ENCODE peak calls at places on chromosomes 7 and 10, in five cellular contexts. Q is AG04450, U is body of pancreas, Z is neural progenitor cell, R is lower lobe of right lung. M is an unnamed sample.

GRCh38 chr7:65800890-65801341 is 72.0 kb upstream of the VKORC1L1 start:
- DNase-seq in R (no peak), Q (no peak), Z (no peak), U (no peak), M (no peak)

GRCh38 chr10:104584541-104584940 is 56.5 kb upstream of the SORCS3 start:
- DNase-seq in Q (no peak), R (no peak), U (no peak), Z (no peak), M (no peak)

GRCh38 chr7:153524070-153524601 is 528.1 kb upstream of the DPP6 start:
- DNase-seq in R (no peak), U (no peak), Q (no peak), Z (no peak), M (no peak)

GRCh38 chr7:111108526-111108925 is 17.6 kb downstream of the LRRN3 start:
- DNase-seq in R (no peak), U (no peak), Z (no peak), Q (no peak), M (no peak)

GRCh38 chr7:70738080-70738479 is 393.9 kb upstream of the GALNT17 start:
- DNase-seq in U (no peak), Q (no peak), Z (no peak), R (no peak), M (no peak)

GRCh38 chr7:57403601-57404342 is 46.2 kb upstream of the ZNF716 start:
- DNase-seq in Q (no peak), Z (no peak), U (peak; percentile 69), R (no peak), M (no peak)

GRCh38 chr7:25594122-25594521 is 365.8 kb upstream of the NPVF start:
- DNase-seq in R (no peak), U (no peak), Z (no peak), Q (no peak), M (no peak)

GRCh38 chr10:58282615-58283014 is 13.7 kb downstream of the CISD1 start:
- DNase-seq in Z (no peak), R (no peak), Q (no peak), U (no peak), M (no peak)

GRCh38 chr10:84743483-84743882 is 415.1 kb downstream of the CCSER2 start:
- DNase-seq in U (no peak), Z (no peak), R (no peak), Q (no peak), M (no peak)

GRCh38 chr7:140810830-140811556 is 113.7 kb downstream of the BRAF start:
- DNase-seq in Q (peak; percentile 36), Z (peak; percentile 77), R (no peak), U (peak; percentile 65), M (peak; percentile 70)

GRCh38 chr10:13099144-13099665 is 758 bp upstream of the OPTN start:
- DNase-seq in R (no peak), U (no peak), Z (peak; percentile 87), Q (no peak), M (peak; percentile 45)

GRCh38 chr10:71864861-71865473 is 13.9 kb upstream of the PSAP start:
- DNase-seq in U (no peak), R (no peak), Z (no peak), Q (no peak), M (no peak)

GRCh38 chr10:58704226-58705200 is 191.8 kb downstream of the BICC1 start:
- DNase-seq in R (no peak), Q (no peak), U (no peak), Z (peak; percentile 5), M (no peak)

GRCh38 chr10:29304259-29305030 is 15.6 kb downstream of the LYZL1 start:
- DNase-seq in Q (peak; percentile 45), Z (peak; percentile 82), U (peak; percentile 60), R (no peak), M (peak; percentile 44)

GRCh38 chr7:50278120-50278519 is 26.4 kb upstream of the IKZF1 start:
- DNase-seq in Z (no peak), Q (no peak), U (no peak), R (no peak), M (no peak)

GRCh38 chr7:108557191-108557590 is 12.3 kb downstream of the THAP5 start:
- DNase-seq in Q (no peak), R (no peak), U (no peak), Z (no peak), M (no peak)

GRCh38 chr10:126234630-126235029 is 153.6 kb downstream of the ADAM12 start:
- DNase-seq in Q (no peak), R (no peak), Z (no peak), U (no peak), M (no peak)

GRCh38 chr7:88759956-88760515 is 536 bp downstream of the ZNF804B start:
- DNase-seq in Q (no peak), R (no peak), Z (no peak), U (no peak), M (no peak)

GRCh38 chr10:19421664-19422063 is 373.1 kb downstream of the MALRD1 start:
- DNase-seq in U (no peak), R (no peak), Q (no peak), Z (no peak), M (no peak)

GRCh38 chr10:113524120-113524519 is 28.7 kb upstream of the HABP2 start:
- DNase-seq in R (no peak), U (no peak), Q (no peak), Z (peak; percentile 45), M (peak; percentile 17)
- TF ChIP-seq CTCF in R (no peak), U (no peak), Q (no peak), Z (no peak), M (peak; percentile 33)

DNA sequence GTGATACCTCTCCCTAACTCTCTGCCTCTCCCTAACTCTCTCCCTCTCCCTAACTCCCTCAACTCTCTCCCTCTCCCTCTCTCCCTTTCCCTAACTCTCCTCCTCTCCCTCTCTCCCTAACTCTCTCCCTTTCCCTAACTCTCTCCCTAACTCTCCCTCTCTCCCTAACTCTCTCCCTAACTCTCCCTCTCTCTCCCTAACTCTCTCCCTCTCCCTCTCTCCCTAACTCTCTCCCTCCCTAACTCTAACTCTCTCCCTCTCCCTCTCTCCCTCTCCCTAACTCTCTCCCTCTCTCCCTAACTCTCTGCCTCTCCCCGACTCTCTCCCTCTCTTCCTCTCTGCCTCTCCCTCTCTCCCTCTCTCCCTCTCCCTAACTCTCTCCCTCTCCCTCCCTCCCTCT is 2.0 kb upstream of the PTPRN2 start:
- DNase-seq in R (no peak), Z (no peak), Q (no peak), U (no peak), M (no peak)
- H3K27me3 ChIP-seq in R (peaks cover 32% of the 10 kb centered on the region), Z (peaks cover 80% of the 10 kb centered on the region), Q (peaks cover 29% of the 10 kb centered on the region), U (no peaks in the 10 kb centered on the region), M (no peaks in the 10 kb centered on the region)

GRCh38 chr7:114152314-114152938 is 233.6 kb upstream of the PPP1R3A start:
- DNase-seq in Q (no peak), Z (no peak), R (no peak), U (no peak), M (no peak)
- H3K4me3 ChIP-seq in Q (no peak overlapping the region), Z (no peak overlapping the region), R (no peak overlapping the region), U (no peak overlapping the region), M (no peak overlapping the region)

DNA sequence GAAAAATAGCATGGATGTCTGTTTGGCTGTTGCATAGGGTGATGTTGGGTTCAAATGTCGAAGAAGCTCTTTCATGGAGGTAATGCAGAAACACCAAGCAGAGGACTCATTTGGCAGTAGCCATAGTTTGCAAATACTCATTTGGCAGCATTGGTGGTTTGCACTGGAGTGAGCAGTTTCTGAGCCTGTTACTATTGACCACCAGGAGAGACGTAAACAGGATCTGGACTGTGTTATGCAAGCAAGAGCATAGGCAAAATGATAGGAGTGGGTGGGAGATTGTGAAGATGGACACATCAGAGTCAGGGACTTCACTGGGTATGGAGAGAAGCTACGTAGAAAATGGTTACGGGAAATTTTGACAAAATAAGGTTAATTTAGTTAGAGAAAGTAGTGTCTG is 22.9 kb upstream of the A1CF start:
- DNase-seq in R (no peak), U (no peak), Z (no peak), Q (no peak), M (no peak)
- TF ChIP-seq CTCF in R (no peak), U (no peak), Z (no peak), Q (no peak), M (no peak)

GRCh38 chr10:112663181-112663879 is 216.3 kb downstream of the VTI1A start:
- DNase-seq in R (no peak), U (no peak), Z (no peak), Q (no peak), M (no peak)
- H3K27me3 ChIP-seq in R (no peaks in the 10 kb centered on the region), U (no peaks in the 10 kb centered on the region), Z (no peaks in the 10 kb centered on the region), Q (no peaks in the 10 kb centered on the region), M (no peaks in the 10 kb centered on the region)

DNA sequence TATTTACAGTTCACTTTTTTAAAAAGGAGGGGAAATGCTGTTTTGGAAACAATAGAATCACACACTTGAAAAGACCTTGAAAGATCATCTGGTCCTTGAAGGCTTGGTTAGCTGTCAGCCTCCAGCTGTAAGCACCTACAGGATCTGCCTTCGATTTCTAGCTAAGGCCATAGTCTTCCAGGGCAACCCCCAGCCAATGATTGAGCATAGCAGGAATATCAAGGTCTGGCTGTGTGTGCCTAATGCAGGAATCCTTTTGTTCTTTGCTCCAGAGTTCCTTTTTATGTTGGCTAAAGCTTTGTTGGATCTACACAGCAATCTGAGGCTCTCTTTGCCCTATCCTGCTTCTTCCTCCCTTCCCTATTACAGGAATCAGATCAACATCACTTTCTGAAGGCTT is 5.2 kb upstream of the YAE1 start:
- DNase-seq in Z (no peak), Q (no peak), U (no peak), R (no peak), M (no peak)
- H3K4me3 ChIP-seq in Z (no peak overlapping the region), Q (no peak overlapping the region), U (no peak overlapping the region), R (no peak overlapping the region), M (no peak overlapping the region)

M was measured in WERI-Rb-1.